ENCODE peak calls at places on chromosomes 3 and 15, in five cellular contexts. B, C, F, Z and Y are unnamed samples. For H3K4me1, the result is how much of the 10 kb centered on the place peaks cover.

GRCh38 chr15:35107122-35107521 is 22.0 kb upstream of the NANOGP8 start:
- DNase-seq in C (no peak), F (no peak), B (no peak), Z (no peak), Y (peak)

GRCh38 chr3:111867889-111868426 is 8.9 kb downstream of the PHLDB2 start:
- DNase-seq in F (no peak), C (no peak), Z (no peak), B (no peak), Y (no peak)

GRCh38 chr3:41900265-41900664 is 61.6 kb downstream of the ULK4 start:
- DNase-seq in F (no peak), B (no peak), C (no peak), Z (no peak), Y (no peak)

GRCh38 chr15:73284073-73284472 is 84.7 kb downstream of the HCN4 start:
- DNase-seq in B (no peak), Z (no peak), C (no peak), F (no peak), Y (no peak)

GRCh38 chr3:13011369-13012227 is 61.6 kb downstream of the IQSEC1 start:
- DNase-seq in C (peak), B (no peak), Z (peak), F (peak), Y (no peak)

GRCh38 chr3:141476033-141476432 is 10.8 kb upstream of the RASA2 start:
- DNase-seq in C (no peak), F (no peak), B (no peak), Z (no peak), Y (no peak)

GRCh38 chr15:91627473-91628309 is 225.8 kb upstream of the SLCO3A1 start:
- DNase-seq in B (no peak), Z (no peak), F (peak), C (peak), Y (no peak)

GRCh38 chr3:22089284-22089683 is 338.3 kb upstream of the ZNF385D start:
- DNase-seq in C (no peak), F (no peak), Z (no peak), B (no peak), Y (peak)

GRCh38 chr3:136931587-136931986 is 26.2 kb upstream of the IL20RB start:
- DNase-seq in C (no peak), Z (no peak), F (no peak), B (no peak), Y (no peak)

GRCh38 chr3:139202226-139202958 is 141.4 kb upstream of the MRPS22 start:
- DNase-seq in C (no peak), Z (no peak), B (peak), F (no peak), Y (no peak)

GRCh38 chr15:101170568-101171350 is 81.1 kb downstream of the CHSY1 start:
- DNase-seq in Z (no peak), B (no peak), F (no peak), C (peak), Y (no peak)

GRCh38 chr3:119690043-119690656 is 12.7 kb upstream of the CFAP91 start:
- DNase-seq in F (no peak), B (no peak), Z (no peak), C (no peak), Y (no peak)

GRCh38 chr3:71421820-71422566 is 161.5 kb downstream of the FOXP1 start:
- DNase-seq in F (no peak), B (no peak), Z (no peak), C (no peak), Y (no peak)

GRCh38 chr15:44738340-44738984 is 2.1 kb downstream of the TRIM69 start:
- DNase-seq in Z (no peak), C (no peak), F (no peak), B (peak), Y (no peak)

GRCh38 chr3:37772773-37773291 is 88.8 kb upstream of the CTDSPL start:
- DNase-seq in F (no peak), C (no peak), B (no peak), Z (no peak), Y (no peak)

GRCh38 chr3:102195198-102195948 is 239.4 kb upstream of the ZPLD1 start:
- DNase-seq in B (no peak), C (no peak), Z (no peak), F (peak), Y (peak)

GRCh38 chr15:32682569-32682968 is 35.2 kb upstream of the GREM1 start:
- DNase-seq in Z (no peak), F (no peak), B (no peak), C (no peak), Y (peak)
- H3K4me1 ChIP-seq in Z (under half), F (under half), B (under half), C (under half), Y (under half)

GRCh38 chr15:39552546-39552945 is 28.3 kb upstream of the THBS1 start:
- DNase-seq in C (no peak), F (no peak), B (no peak), Z (no peak), Y (no peak)

GRCh38 chr15:39548561-39548960 is 32.3 kb upstream of the THBS1 start:
- DNase-seq in C (no peak), Z (no peak), B (no peak), F (no peak), Y (no peak)

GRCh38 chr15:39551476-39551875 is 29.4 kb upstream of the THBS1 start:
- DNase-seq in B (no peak), F (no peak), C (no peak), Z (no peak), Y (no peak)

GRCh38 chr15:39546842-39547241 is 34.0 kb upstream of the THBS1 start:
- DNase-seq in B (no peak), F (no peak), C (no peak), Z (no peak), Y (no peak)

GRCh38 chr15:39549912-39550311 is 31.0 kb upstream of the THBS1 start:
- DNase-seq in C (no peak), Z (no peak), B (no peak), F (no peak), Y (no peak)
- TF ChIP-seq CTCF in C (no peak), Z (no peak), B (peak), F (no peak), Y (no peak)

GRCh38 chr3:157529085-157529484 is 25.9 kb upstream of the VEPH1 start:
- DNase-seq in Z (no peak), F (no peak), C (no peak), B (no peak), Y (no peak)

GRCh38 chr3:157531301-157531660 is 28.1 kb upstream of the VEPH1 start:
- DNase-seq in Z (no peak), C (no peak), F (no peak), B (no peak), Y (peak)

GRCh38 chr3:157531771-157532170 is 28.6 kb upstream of the VEPH1 start:
- DNase-seq in Z (no peak), F (no peak), B (no peak), C (no peak), Y (no peak)

GRCh38 chr3:157530637-157531300 is 27.6 kb upstream of the VEPH1 start:
- DNase-seq in F (no peak), C (no peak), B (no peak), Z (no peak), Y (no peak)

DNA sequence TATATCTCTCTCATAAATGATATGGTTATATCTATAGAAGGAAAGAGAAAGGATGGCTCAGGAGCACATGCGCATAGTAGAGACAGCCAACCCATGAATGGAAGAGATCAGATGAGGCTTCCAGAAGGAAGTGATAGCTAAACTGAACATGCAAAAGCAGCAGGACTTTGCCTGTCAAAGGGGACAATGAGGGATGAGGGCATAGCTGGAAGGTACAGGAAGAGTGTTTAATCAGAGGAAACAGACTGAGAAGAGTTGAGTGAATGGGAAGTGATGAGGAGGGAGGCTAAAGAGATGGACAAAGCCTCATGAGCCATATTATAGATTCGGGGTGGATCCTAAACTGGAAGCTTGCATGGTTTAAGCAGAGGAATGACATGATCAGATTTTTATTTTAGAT is 26.5 kb upstream of the VEPH1 start:
- DNase-seq in C (no peak), F (no peak), B (no peak), Z (no peak), Y (no peak)
- H3K4me1 ChIP-seq in C (under half), F (under half), B (under half), Z (under half), Y (under half)

GRCh38 chr3:147393261-147393964 is 12.9 kb downstream of the ZIC4 start:
- DNase-seq in C (peak), F (no peak), Z (no peak), B (no peak), Y (no peak)
- TF ChIP-seq CTCF in C (no peak), F (no peak), Z (no peak), B (no peak), Y (no peak)

GRCh38 chr3:190543656-190544055 is 29.8 kb downstream of the IL1RAP start:
- DNase-seq in F (no peak), Z (no peak), C (no peak), B (no peak), Y (peak)
- H3K4me1 ChIP-seq in F (under half), Z (under half), C (under half), B (under half), Y (under half)

GRCh38 chr15:58770519-58770856 is 614 bp upstream of the MINDY2 start:
- DNase-seq in C (no peak), Z (no peak), F (no peak), B (no peak), Y (no peak)

GRCh38 chr15:58771621-58772235 is 626 bp downstream of the MINDY2 start:
- DNase-seq in C (peak), F (peak), B (no peak), Z (peak), Y (peak)

GRCh38 chr15:58775402-58775801 is 4.3 kb downstream of the MINDY2 start:
- DNase-seq in C (no peak), B (no peak), Z (no peak), F (no peak), Y (no peak)

GRCh38 chr15:58773024-58773423 is 1.9 kb downstream of the MINDY2 start:
- DNase-seq in C (no peak), F (no peak), B (no peak), Z (no peak), Y (no peak)

GRCh38 chr15:58770857-58771620 is at the start of gene MINDY2:
- DNase-seq in F (peak), C (peak), B (peak), Z (peak), Y (peak)
- TF ChIP-seq CTCF in F (peak), C (no peak), B (no peak), Z (no peak), Y (peak)

DNA sequence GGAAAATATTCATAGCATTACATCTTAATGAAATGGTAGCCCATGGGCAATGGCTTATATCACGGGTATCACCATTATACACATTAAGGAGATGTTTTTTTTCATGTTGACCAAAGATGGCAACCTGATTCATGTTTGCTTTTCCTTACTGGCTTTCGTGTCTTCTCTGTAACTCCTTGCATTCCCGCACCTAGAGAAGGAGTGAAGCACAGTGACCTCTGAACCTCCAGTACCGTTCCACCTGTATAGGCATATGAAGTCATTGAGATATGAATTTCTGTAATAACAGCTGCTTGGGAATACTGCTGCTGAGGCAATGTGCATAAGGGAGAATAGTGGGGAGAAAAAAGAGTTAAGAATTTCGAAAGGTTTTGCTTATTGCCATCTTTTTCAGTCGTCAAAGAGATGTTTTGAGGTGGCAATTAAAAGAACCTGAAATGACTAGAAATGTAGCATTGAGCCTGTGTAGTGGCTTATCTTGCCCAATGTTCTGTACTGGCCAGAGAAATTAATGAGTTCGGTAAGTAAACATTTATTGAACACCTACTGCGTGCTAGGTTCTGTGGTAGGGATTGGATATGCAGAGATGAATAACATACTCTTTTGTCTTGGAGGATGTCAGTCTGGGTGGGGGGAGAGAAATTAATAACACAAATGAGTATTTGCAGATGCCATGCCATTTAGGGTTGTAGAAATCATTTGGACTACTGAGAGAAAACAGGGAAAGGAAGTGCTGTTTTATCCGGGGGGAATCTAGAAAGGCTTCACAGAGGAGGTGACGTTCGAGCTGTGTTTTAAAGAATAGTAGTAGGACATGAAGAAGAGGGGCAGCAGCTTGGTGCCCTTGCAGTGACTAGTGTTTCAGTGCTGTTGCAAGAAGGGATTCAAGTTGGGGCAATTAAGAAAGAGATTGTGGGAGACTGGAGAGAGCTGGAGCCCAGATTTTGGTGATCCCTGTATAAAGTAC is 2.5 kb downstream of the FEM1B start:
- DNase-seq in Z (no peak), C (no peak), B (no peak), F (no peak), Y (no peak)
- H3K4me1 ChIP-seq in Z (half or more), C (under half), B (under half), F (half or more), Y (under half)